ENCODE peak calls at places on chromosomes 3 and 15, in nine cellular contexts. M is psoas muscle, Q is heart right ventricle, W is right lobe of liver, Y is IMR-90, C is body of pancreas, P is uterus, O is dorsolateral prefrontal cortex, K is esophagus muscularis mucosa. X is an unnamed sample.

GRCh38 chr3:138078096-138078495 is 37.3 kb downstream of the DZIP1L start:
- DNase-seq in M (no peak), Q (no peak), W (no peak), Y (peak), C (no peak), P (no peak), O (no peak), K (no peak), X (peak)

GRCh38 chr3:173255555-173255954 is 114.5 kb upstream of the SPATA16 start:
- DNase-seq in M (no peak), Q (no peak), W (no peak), Y (no peak), C (no peak), P (no peak), O (no peak), K (no peak), X (no peak)

GRCh38 chr3:170467560-170467959 is 48.9 kb downstream of the CLDN11 start:
- DNase-seq in M (no peak), Q (no peak), W (no peak), Y (no peak), C (no peak), P (no peak), O (no peak), K (no peak), X (no peak)

GRCh38 chr3:188979236-188979635 is 192.5 kb upstream of the TPRG1 start:
- DNase-seq in M (no peak), Q (no peak), W (no peak), Y (no peak), C (no peak), P (no peak), O (no peak), K (no peak), X (no peak)

GRCh38 chr3:141181191-141181590 is 50.4 kb upstream of the PXYLP1 start:
- DNase-seq in M (no peak), Q (no peak), W (no peak), Y (no peak), C (no peak), P (no peak), O (no peak), K (peak), X (no peak)

GRCh38 chr3:99586680-99587079 is 51.7 kb upstream of the COL8A1 start:
- DNase-seq in M (no peak), Q (no peak), W (no peak), Y (no peak), C (no peak), P (no peak), O (no peak), K (no peak), X (no peak)

GRCh38 chr3:170414202-170414663 is 4.4 kb upstream of the CLDN11 start:
- DNase-seq in M (no peak), Q (no peak), W (no peak), Y (peak), C (peak), P (peak), O (peak), K (no peak), X (peak)

GRCh38 chr3:193080821-193081220 is 160.2 kb upstream of the PLAAT1 start:
- DNase-seq in M (no peak), Q (no peak), W (no peak), Y (no peak), C (no peak), P (no peak), O (no peak), K (no peak), X (no peak)

GRCh38 chr15:72230197-72231065 is 559 bp downstream of the PKM start:
- DNase-seq in M (peak), Q (peak), W (peak), Y (peak), C (peak), P (peak), O (peak), K (peak), X (peak)

GRCh38 chr15:27271258-27271657 is 300.3 kb downstream of the GABRG3 start:
- DNase-seq in M (no peak), Q (no peak), W (no peak), Y (no peak), C (no peak), P (no peak), O (no peak), K (no peak), X (no peak)

GRCh38 chr3:157931517-157931916 is 174.7 kb downstream of the SHOX2 start:
- DNase-seq in M (no peak), Q (no peak), W (no peak), Y (no peak), C (no peak), P (no peak), O (no peak), K (no peak), X (no peak)

GRCh38 chr3:11794927-11795326 is 51.8 kb downstream of the TAMM41 start:
- DNase-seq in M (no peak), Q (no peak), W (no peak), Y (no peak), C (no peak), P (no peak), O (no peak), K (no peak), X (no peak)

GRCh38 chr3:27287052-27287451 is 82.1 kb downstream of the NEK10 start:
- DNase-seq in M (no peak), Q (no peak), W (no peak), Y (no peak), C (no peak), P (no peak), O (no peak), K (no peak), X (no peak)

GRCh38 chr15:31399544-31400171 is 73.0 kb downstream of the KLF13 start:
- DNase-seq in M (no peak), Q (peak), W (no peak), Y (peak), C (no peak), P (no peak), O (no peak), K (no peak), X (no peak)

GRCh38 chr15:71612066-71612715 is 198.2 kb upstream of the NR2E3 start:
- DNase-seq in M (peak), Q (no peak), W (no peak), Y (peak), C (no peak), P (peak), O (no peak), K (no peak), X (no peak)

GRCh38 chr3:25099662-25100061 is 328.4 kb upstream of the RARB start:
- DNase-seq in M (no peak), Q (no peak), W (no peak), Y (no peak), C (no peak), P (no peak), O (no peak), K (no peak), X (no peak)

GRCh38 chr15:88650556-88650955 is 11.7 kb downstream of the ISG20 start:
- DNase-seq in M (no peak), Q (no peak), W (no peak), Y (no peak), C (no peak), P (no peak), O (no peak), K (peak), X (no peak)

GRCh38 chr3:99499235-99499798 is 139.1 kb upstream of the COL8A1 start:
- DNase-seq in M (no peak), Q (no peak), W (no peak), Y (peak), C (no peak), P (peak), O (peak), K (no peak), X (peak)

GRCh38 chr3:185455860-185456259 is 43.0 kb downstream of the TMEM41A start:
- DNase-seq in M (no peak), Q (no peak), W (no peak), Y (no peak), C (no peak), P (no peak), O (no peak), K (no peak), X (no peak)
- TF ChIP-seq CTCF in M (no peak), Q (no peak), W (no peak), Y (no peak), C (no peak), P (no peak), O (no peak), K (peak), X (no peak)

GRCh38 chr3:36501568-36502075 is 121.3 kb downstream of the STAC start:
- DNase-seq in M (no peak), Q (no peak), W (no peak), Y (no peak), C (no peak), P (no peak), O (no peak), K (no peak), X (no peak)

GRCh38 chr3:36494461-36495109 is 114.3 kb downstream of the STAC start:
- DNase-seq in M (peak), Q (no peak), W (no peak), Y (peak), C (no peak), P (no peak), O (no peak), K (no peak), X (peak)

GRCh38 chr3:36493051-36493450 is 112.7 kb downstream of the STAC start:
- DNase-seq in M (no peak), Q (no peak), W (no peak), Y (no peak), C (no peak), P (no peak), O (no peak), K (no peak), X (no peak)

GRCh38 chr3:36497234-36497633 is 116.9 kb downstream of the STAC start:
- DNase-seq in M (no peak), Q (no peak), W (no peak), Y (no peak), C (no peak), P (no peak), O (no peak), K (no peak), X (no peak)

DNA sequence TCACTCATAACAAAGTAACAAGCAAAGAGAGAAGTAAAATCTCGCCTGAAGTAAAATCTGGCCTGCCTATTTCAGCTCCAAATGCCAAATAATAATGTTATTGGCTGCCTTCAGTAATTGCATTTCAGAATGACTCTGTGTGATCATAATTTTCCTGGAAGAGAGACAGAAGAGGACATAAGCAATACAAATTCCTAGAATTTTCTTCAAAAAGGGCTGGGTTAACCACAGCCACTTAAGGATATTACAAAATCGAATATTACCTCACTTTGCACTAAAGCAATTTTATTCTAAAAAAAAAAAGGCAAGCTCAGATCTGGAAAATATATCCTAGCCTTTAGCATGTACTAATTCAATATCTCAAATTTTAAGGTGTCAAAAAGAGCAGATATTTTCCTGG is 116.4 kb downstream of the STAC start:
- DNase-seq in M (no peak), Q (no peak), W (no peak), Y (no peak), C (no peak), P (no peak), O (no peak), K (no peak), X (peak)
- H3K27ac ChIP-seq in M (no peak), Q (no peak), W (no peak), Y (no peak), C (no peak), P (no peak), O (no peak), K (no peak), X (no peak)

GRCh38 chr15:67641453-67641852 is 99.0 kb downstream of the MAP2K5 start:
- DNase-seq in M (no peak), Q (no peak), W (no peak), Y (no peak), C (no peak), P (no peak), O (no peak), K (no peak), X (no peak)
- TF ChIP-seq CTCF in M (no peak), Q (no peak), W (no peak), Y (no peak), C (no peak), P (no peak), O (no peak), K (peak), X (no peak)

DNA sequence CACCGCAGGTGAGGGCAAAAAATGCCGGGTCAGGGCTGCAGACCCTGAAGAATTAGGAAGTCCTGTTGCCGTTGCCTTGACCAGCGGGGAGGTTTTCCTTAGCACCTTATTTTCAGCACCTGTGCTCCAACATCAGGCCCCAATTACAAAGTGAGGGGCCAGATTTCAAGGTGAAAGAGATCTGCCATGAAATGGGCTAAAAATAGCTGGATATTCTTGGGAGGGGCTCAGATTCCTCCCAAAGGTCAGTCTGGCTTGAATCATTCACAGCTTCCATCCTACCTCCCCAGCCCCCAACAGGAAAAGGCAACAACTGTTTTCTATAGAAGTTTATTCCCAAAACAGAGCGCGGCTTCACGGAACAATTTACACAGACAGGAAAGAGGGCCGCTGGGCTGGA is 888 bp upstream of the SLC26A6 start:
- DNase-seq in M (peak), Q (no peak), W (no peak), Y (no peak), C (no peak), P (no peak), O (no peak), K (no peak), X (no peak)
- H3K27ac ChIP-seq in M (peak), Q (peak), W (peak), Y (peak), C (peak), P (peak), O (no peak), K (peak), X (peak)

DNA sequence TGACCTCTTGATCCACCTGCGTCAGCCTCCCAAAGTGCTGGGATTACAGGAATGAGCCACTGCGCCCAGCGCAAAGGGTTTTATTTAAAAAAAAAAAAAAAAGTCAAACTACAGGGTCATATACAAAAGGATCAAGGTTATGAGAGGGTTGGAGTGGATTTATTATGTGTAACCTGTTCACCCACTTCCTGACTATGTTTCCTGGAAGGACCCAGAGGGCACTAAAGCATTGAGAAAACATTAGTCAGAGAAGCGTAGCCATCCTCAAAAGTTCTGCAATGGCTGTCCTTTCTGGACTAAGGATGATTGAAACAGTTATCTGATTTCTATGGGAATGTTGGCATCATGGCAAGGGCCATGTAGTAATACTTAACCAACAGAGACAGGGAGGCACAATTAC is 7.3 kb upstream of the SCAPER start:
- DNase-seq in M (no peak), Q (no peak), W (no peak), Y (no peak), C (no peak), P (no peak), O (no peak), K (no peak), X (no peak)
- TF ChIP-seq CTCF in M (no peak), Q (no peak), W (no peak), Y (no peak), C (no peak), P (no peak), O (no peak), K (no peak), X (no peak)

GRCh38 chr15:68275165-68275746 is 2.3 kb upstream of the FEM1B start:
- DNase-seq in M (no peak), Q (no peak), W (no peak), Y (peak), C (no peak), P (no peak), O (no peak), K (no peak), X (no peak)

GRCh38 chr15:68272797-68273271 is 4.7 kb upstream of the FEM1B start:
- DNase-seq in M (no peak), Q (no peak), W (no peak), Y (peak), C (no peak), P (peak), O (no peak), K (no peak), X (peak)

GRCh38 chr15:68271854-68272471 is 5.6 kb upstream of the FEM1B start:
- DNase-seq in M (no peak), Q (peak), W (no peak), Y (peak), C (no peak), P (peak), O (peak), K (no peak), X (peak)

GRCh38 chr15:68276668-68277067 is 877 bp upstream of the FEM1B start:
- DNase-seq in M (no peak), Q (no peak), W (no peak), Y (no peak), C (no peak), P (no peak), O (no peak), K (no peak), X (no peak)

DNA sequence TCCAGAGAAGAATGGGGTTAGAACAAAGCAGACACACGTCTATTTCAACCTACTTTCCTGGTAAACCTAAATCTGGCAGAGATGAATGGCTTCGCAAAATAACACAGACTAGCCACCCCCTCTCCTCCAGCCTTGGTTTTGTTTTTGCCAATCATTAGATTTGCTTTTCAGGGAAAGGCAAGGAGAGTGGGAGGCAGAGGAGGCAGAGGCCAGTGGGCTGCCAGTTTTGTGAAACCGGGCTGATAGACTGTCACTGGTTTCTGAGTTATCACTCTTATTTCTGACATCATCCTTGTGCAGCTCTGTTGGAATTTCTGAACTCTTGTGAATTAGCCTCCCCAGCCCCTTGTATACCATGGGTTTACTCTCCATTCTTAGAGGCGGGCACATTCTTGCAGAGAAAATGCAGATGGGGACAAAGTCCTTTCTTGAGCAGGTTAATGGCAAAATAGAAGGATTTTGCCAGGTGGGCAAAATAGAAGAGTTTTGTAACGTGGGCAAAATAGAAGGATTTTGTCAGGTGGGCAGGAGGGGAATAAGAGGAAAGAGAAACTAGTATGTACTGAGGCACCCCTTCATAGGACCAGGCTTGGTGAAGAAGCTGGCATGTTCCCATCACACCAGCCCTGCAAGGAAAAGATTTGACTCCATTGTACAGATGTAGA is 3.2 kb upstream of the FEM1B start:
- DNase-seq in M (no peak), Q (no peak), W (no peak), Y (no peak), C (no peak), P (no peak), O (no peak), K (no peak), X (no peak)
- H3K27ac ChIP-seq in M (peak), Q (no peak), W (peak), Y (peak), C (no peak), P (peak), O (peak), K (peak), X (no peak)

GRCh38 chr3:168095611-168096209 is at the start of gene GOLIM4:
- DNase-seq in M (peak), Q (peak), W (peak), Y (peak), C (peak), P (peak), O (peak), K (peak), X (peak)

GRCh38 chr3:168094877-168095610 is 680 bp downstream of the GOLIM4 start:
- DNase-seq in M (peak), Q (peak), W (peak), Y (peak), C (peak), P (peak), O (peak), K (no peak), X (peak)

GRCh38 chr3:168097381-168097780 is 1.7 kb upstream of the GOLIM4 start:
- DNase-seq in M (no peak), Q (no peak), W (no peak), Y (no peak), C (no peak), P (no peak), O (no peak), K (no peak), X (no peak)

GRCh38 chr3:168094580-168094876 is 1.2 kb downstream of the GOLIM4 start:
- DNase-seq in M (no peak), Q (peak), W (no peak), Y (no peak), C (no peak), P (no peak), O (no peak), K (no peak), X (no peak)

DNA sequence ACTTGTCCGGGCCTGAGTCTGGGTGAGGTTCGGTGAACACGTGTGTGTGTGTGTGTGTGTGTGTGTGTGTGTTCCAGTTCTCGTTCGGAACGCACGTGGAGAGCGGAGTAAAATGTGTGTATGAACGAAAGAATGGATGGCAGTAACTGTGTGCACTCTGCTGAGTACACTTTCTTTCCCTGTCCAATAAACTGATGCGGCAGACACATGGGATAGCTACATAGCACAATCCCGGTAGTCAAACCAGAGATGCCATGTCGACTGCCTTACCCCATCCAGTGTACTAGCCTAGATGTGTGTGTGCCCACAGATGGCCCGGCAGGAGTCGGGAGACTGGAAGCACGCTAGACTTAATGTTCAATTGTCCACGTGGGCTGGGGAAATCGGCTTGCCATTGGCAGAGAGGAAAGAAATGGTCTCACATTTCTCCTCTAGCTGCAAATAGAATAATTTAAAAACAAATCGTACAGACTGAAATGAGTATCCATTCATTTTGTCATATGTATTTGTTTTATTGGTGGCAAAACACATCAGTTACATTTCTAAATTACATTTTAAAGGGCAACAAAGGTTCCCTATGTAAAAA is 579 bp upstream of the GOLIM4 start:
- DNase-seq in M (peak), Q (peak), W (peak), Y (peak), C (peak), P (no peak), O (peak), K (peak), X (peak)
- TF ChIP-seq CTCF in M (no peak), Q (no peak), W (no peak), Y (no peak), C (no peak), P (no peak), O (no peak), K (no peak), X (no peak)